ENCODE peak calls at places on chromosomes 13 and 19, in seven cellular contexts. V is T follicular helper cell; S is NCI-H2081; U is CD4-positive, alpha-beta memory T cell; J is EL; B is NCI-H1930; E is astrocyte of the hippocampus. I is an unnamed sample.

GRCh38 chr19:37160153-37160552 is 12.3 kb downstream of the ZNF585A start:
- DNase-seq in V (no peak), S (no peak), U (no peak), J (no peak), B (no peak), E (no peak), I (no peak)

GRCh38 chr13:110641055-110642015 is 26.0 kb downstream of the NAXD start:
- DNase-seq in V (no peak), S (peak), U (no peak), J (no peak), B (no peak), E (peak), I (no peak)

GRCh38 chr13:97211357-97211756 is 10.8 kb upstream of the MBNL2 start:
- DNase-seq in V (no peak), S (no peak), U (no peak), J (peak), B (no peak), E (peak), I (peak)

GRCh38 chr13:114200673-114201005 is 21.6 kb downstream of the CFAP97D2 start:
- DNase-seq in V (no peak), S (no peak), U (no peak), J (no peak), B (no peak), E (peak), I (no peak)

GRCh38 chr13:50512602-50513527 is 330.6 kb downstream of the DLEU7 start:
- DNase-seq in V (peak), S (peak), U (peak), J (peak), B (no peak), E (peak), I (peak)

GRCh38 chr19:19181614-19182013 is 10.3 kb downstream of the BORCS8 start:
- DNase-seq in V (no peak), S (no peak), U (no peak), J (no peak), B (no peak), E (no peak), I (no peak)

GRCh38 chr19:1847684-1848398 is 442 bp downstream of the REXO1 start:
- DNase-seq in V (no peak), S (peak), U (no peak), J (peak), B (no peak), E (peak), I (peak)

GRCh38 chr13:44918323-44919102 is 70.8 kb downstream of the NUFIP1 start:
- DNase-seq in V (peak), S (peak), U (peak), J (peak), B (peak), E (peak), I (peak)

GRCh38 chr19:41735071-41735623 is 20.2 kb upstream of the CEACAM6 start:
- DNase-seq in V (no peak), S (no peak), U (no peak), J (no peak), B (no peak), E (no peak), I (peak)

GRCh38 chr19:33420821-33421220 is 47.3 kb downstream of the CEBPG start:
- DNase-seq in V (no peak), S (no peak), U (no peak), J (no peak), B (no peak), E (no peak), I (no peak)

GRCh38 chr19:8616861-8617260 is 6.3 kb upstream of the ADAMTS10 start:
- DNase-seq in V (no peak), S (no peak), U (no peak), J (no peak), B (no peak), E (no peak), I (no peak)

GRCh38 chr19:44624840-44625354 is 11.5 kb downstream of the IGSF23 start:
- DNase-seq in V (no peak), S (no peak), U (no peak), J (no peak), B (no peak), E (no peak), I (no peak)

GRCh38 chr13:109897988-109898623 is 111.7 kb upstream of the IRS2 start:
- DNase-seq in V (no peak), S (no peak), U (no peak), J (no peak), B (no peak), E (no peak), I (no peak)

GRCh38 chr13:48199404-48199991 is 33.5 kb upstream of the ITM2B start:
- DNase-seq in V (no peak), S (no peak), U (no peak), J (no peak), B (no peak), E (no peak), I (peak)

GRCh38 chr19:46466536-46467199 is 4.7 kb downstream of the PNMA8A start:
- DNase-seq in V (no peak), S (no peak), U (no peak), J (peak), B (no peak), E (peak), I (no peak)

GRCh38 chr19:27774827-27775226 is 1438.1 kb downstream of the UQCRFS1 start:
- DNase-seq in V (no peak), S (no peak), U (no peak), J (peak), B (no peak), E (no peak), I (peak)

GRCh38 chr19:3832001-3832400 is 36.8 kb downstream of the ZFR2 start:
- DNase-seq in V (no peak), S (no peak), U (no peak), J (no peak), B (no peak), E (no peak), I (no peak)

GRCh38 chr13:49185264-49185663 is 34.9 kb upstream of the MLNR start:
- DNase-seq in V (no peak), S (no peak), U (no peak), J (no peak), B (no peak), E (peak), I (no peak)

GRCh38 chr19:3094638-3095374 is 644 bp downstream of the GNA11 start:
- DNase-seq in V (no peak), S (no peak), U (peak), J (no peak), B (no peak), E (peak), I (peak)

GRCh38 chr19:42524250-42524649 is 4.0 kb downstream of the CEACAM1 start:
- DNase-seq in V (no peak), S (no peak), U (no peak), J (no peak), B (no peak), E (no peak), I (no peak)

GRCh38 chr13:28792992-28793391 is 27.1 kb upstream of the MTUS2 start:
- DNase-seq in V (no peak), S (no peak), U (no peak), J (peak), B (no peak), E (peak), I (no peak)

GRCh38 chr19:38251564-38252051 is 4.6 kb downstream of the PPP1R14A start:
- DNase-seq in V (no peak), S (no peak), U (no peak), J (no peak), B (no peak), E (peak), I (no peak)

GRCh38 chr13:110617326-110618072 is 2.2 kb downstream of the NAXD start:
- DNase-seq in V (no peak), S (no peak), U (no peak), J (peak), B (no peak), E (peak), I (no peak)

GRCh38 chr19:5046339-5047039 is 77.6 kb downstream of the KDM4B start:
- DNase-seq in V (no peak), S (peak), U (no peak), J (peak), B (no peak), E (peak), I (peak)

GRCh38 chr19:41851456-41851855 is 6.6 kb downstream of the DMRTC2 start:
- DNase-seq in V (no peak), S (no peak), U (no peak), J (no peak), B (no peak), E (no peak), I (no peak)

GRCh38 chr13:40176242-40176641 is 490.2 kb downstream of the FOXO1 start:
- DNase-seq in V (no peak), S (no peak), U (no peak), J (no peak), B (no peak), E (no peak), I (no peak)

GRCh38 chr19:12664406-12665280 is 1.9 kb downstream of the MAN2B1 start:
- DNase-seq in V (no peak), S (no peak), U (no peak), J (peak), B (no peak), E (no peak), I (no peak)

GRCh38 chr19:39052846-39053245 is 20.5 kb upstream of the FBXO27 start:
- DNase-seq in V (no peak), S (no peak), U (no peak), J (no peak), B (no peak), E (no peak), I (no peak)

GRCh38 chr13:95481051-95481775 is 71.3 kb upstream of the CLDN10 start:
- DNase-seq in V (no peak), S (no peak), U (no peak), J (peak), B (no peak), E (no peak), I (no peak)

GRCh38 chr19:47848871-47849473 is 10.1 kb upstream of the TPRX2 start:
- DNase-seq in V (peak), S (no peak), U (peak), J (peak), B (peak), E (no peak), I (peak)

GRCh38 chr13:98957731-98958442 is 20.0 kb downstream of the DOCK9 start:
- DNase-seq in V (no peak), S (peak), U (no peak), J (no peak), B (no peak), E (no peak), I (peak)

GRCh38 chr13:98848736-98849135 is 96.3 kb upstream of the SLC15A1 start:
- DNase-seq in V (no peak), S (no peak), U (no peak), J (no peak), B (no peak), E (peak), I (no peak)

GRCh38 chr19:52691737-52692136 is 43.1 kb downstream of the ZNF611 start:
- DNase-seq in V (no peak), S (no peak), U (no peak), J (no peak), B (peak), E (no peak), I (peak)

GRCh38 chr13:105763851-105764250 is 771.6 kb downstream of the EFNB2 start:
- DNase-seq in V (no peak), S (no peak), U (no peak), J (no peak), B (no peak), E (no peak), I (no peak)

GRCh38 chr19:42370667-42371066 is 19.4 kb downstream of the CNFN start:
- DNase-seq in V (no peak), S (no peak), U (no peak), J (no peak), B (no peak), E (no peak), I (no peak)

GRCh38 chr13:106391271-106391670 is 144.2 kb downstream of the EFNB2 start:
- DNase-seq in V (no peak), S (no peak), U (no peak), J (no peak), B (no peak), E (no peak), I (no peak)

GRCh38 chr19:53311897-53312296 is 21.7 kb upstream of the ZNF845 start:
- DNase-seq in V (no peak), S (no peak), U (no peak), J (no peak), B (no peak), E (no peak), I (no peak)